ENCODE peak calls at places on chromosomes 1 and 21, in ten cellular contexts. One of them, this sample, is unnamed. For H3K4me1 and H3K27me3, the result is how much of the 10 kb centered on the place peaks cover.

GRCh38 chr1:167416506-167416905 is 101.8 kb downstream of the CD247 start:
- DNase-seq in right atrium auricular region: no peak
- DNase-seq in PC-9: peak
- DNase-seq in pancreas: no peak
- DNase-seq in fibroblast of lung: no peak
- DNase-seq in heart right ventricle: no peak
- DNase-seq in cardiac muscle cell: no peak
- DNase-seq in hepatocyte: no peak
- DNase-seq in keratinocyte: no peak
- DNase-seq in endothelial cell of umbilical vein: no peak
- DNase-seq in this sample: no peak

GRCh38 chr1:153951183-153951582 is 4.7 kb upstream of the DENND4B start:
- DNase-seq in right atrium auricular region: no peak
- DNase-seq in PC-9: no peak
- DNase-seq in pancreas: peak
- DNase-seq in fibroblast of lung: no peak
- DNase-seq in heart right ventricle: peak
- DNase-seq in cardiac muscle cell: no peak
- DNase-seq in hepatocyte: no peak
- DNase-seq in keratinocyte: no peak
- DNase-seq in endothelial cell of umbilical vein: no peak
- DNase-seq in this sample: no peak

GRCh38 chr21:39153373-39153772 is 29.9 kb downstream of the PSMG1 start:
- DNase-seq in right atrium auricular region: no peak
- DNase-seq in PC-9: no peak
- DNase-seq in pancreas: no peak
- DNase-seq in fibroblast of lung: no peak
- DNase-seq in heart right ventricle: no peak
- DNase-seq in cardiac muscle cell: peak
- DNase-seq in hepatocyte: no peak
- DNase-seq in keratinocyte: no peak
- DNase-seq in endothelial cell of umbilical vein: no peak
- DNase-seq in this sample: no peak

GRCh38 chr21:45004481-45005263 is 64.8 kb downstream of the SLX9 start:
- DNase-seq in right atrium auricular region: no peak
- DNase-seq in PC-9: no peak
- DNase-seq in pancreas: no peak
- DNase-seq in fibroblast of lung: no peak
- DNase-seq in heart right ventricle: peak
- DNase-seq in cardiac muscle cell: no peak
- DNase-seq in hepatocyte: peak
- DNase-seq in keratinocyte: peak
- DNase-seq in endothelial cell of umbilical vein: peak
- DNase-seq in this sample: peak

GRCh38 chr1:18463984-18464664 is 16.6 kb upstream of the KLHDC7A start:
- DNase-seq in right atrium auricular region: no peak
- DNase-seq in PC-9: no peak
- DNase-seq in pancreas: peak
- DNase-seq in fibroblast of lung: no peak
- DNase-seq in heart right ventricle: no peak
- DNase-seq in cardiac muscle cell: no peak
- DNase-seq in hepatocyte: peak
- DNase-seq in keratinocyte: no peak
- DNase-seq in endothelial cell of umbilical vein: no peak
- DNase-seq in this sample: no peak

GRCh38 chr1:52436817-52437216 is 32.4 kb downstream of the PRPF38A start:
- DNase-seq in right atrium auricular region: no peak
- DNase-seq in PC-9: no peak
- DNase-seq in pancreas: no peak
- DNase-seq in fibroblast of lung: no peak
- DNase-seq in heart right ventricle: no peak
- DNase-seq in cardiac muscle cell: no peak
- DNase-seq in hepatocyte: no peak
- DNase-seq in keratinocyte: no peak
- DNase-seq in endothelial cell of umbilical vein: no peak
- DNase-seq in this sample: no peak

GRCh38 chr1:221392453-221392852 is 349.4 kb downstream of the DUSP10 start:
- DNase-seq in right atrium auricular region: peak
- DNase-seq in PC-9: peak
- DNase-seq in pancreas: no peak
- DNase-seq in fibroblast of lung: peak
- DNase-seq in heart right ventricle: no peak
- DNase-seq in cardiac muscle cell: no peak
- DNase-seq in hepatocyte: no peak
- DNase-seq in keratinocyte: no peak
- DNase-seq in endothelial cell of umbilical vein: peak
- DNase-seq in this sample: peak

GRCh38 chr1:88774151-88774556 is 90.1 kb downstream of the PKN2 start:
- DNase-seq in right atrium auricular region: no peak
- DNase-seq in PC-9: peak
- DNase-seq in pancreas: no peak
- DNase-seq in fibroblast of lung: no peak
- DNase-seq in heart right ventricle: no peak
- DNase-seq in cardiac muscle cell: no peak
- DNase-seq in hepatocyte: peak
- DNase-seq in keratinocyte: peak
- DNase-seq in endothelial cell of umbilical vein: no peak
- DNase-seq in this sample: no peak

GRCh38 chr1:155379180-155379876 is 58.6 kb downstream of the RUSC1 start:
- DNase-seq in right atrium auricular region: no peak
- DNase-seq in PC-9: no peak
- DNase-seq in pancreas: no peak
- DNase-seq in fibroblast of lung: peak
- DNase-seq in heart right ventricle: no peak
- DNase-seq in cardiac muscle cell: peak
- DNase-seq in hepatocyte: no peak
- DNase-seq in keratinocyte: no peak
- DNase-seq in endothelial cell of umbilical vein: peak
- DNase-seq in this sample: no peak

GRCh38 chr1:12549460-12550349 is 68.3 kb downstream of the DHRS3 start:
- DNase-seq in right atrium auricular region: peak
- DNase-seq in PC-9: peak
- DNase-seq in pancreas: no peak
- DNase-seq in fibroblast of lung: peak
- DNase-seq in heart right ventricle: peak
- DNase-seq in cardiac muscle cell: no peak
- DNase-seq in hepatocyte: peak
- DNase-seq in keratinocyte: peak
- DNase-seq in endothelial cell of umbilical vein: peak
- DNase-seq in this sample: peak

GRCh38 chr1:170049191-170049800 is 25.2 kb downstream of the KIFAP3 start:
- DNase-seq in right atrium auricular region: no peak
- DNase-seq in PC-9: no peak
- DNase-seq in pancreas: peak
- DNase-seq in fibroblast of lung: no peak
- DNase-seq in heart right ventricle: peak
- DNase-seq in cardiac muscle cell: peak
- DNase-seq in hepatocyte: peak
- DNase-seq in keratinocyte: no peak
- DNase-seq in endothelial cell of umbilical vein: no peak
- DNase-seq in this sample: no peak

GRCh38 chr1:59143824-59144223 is 153.1 kb upstream of the FGGY start:
- DNase-seq in right atrium auricular region: no peak
- DNase-seq in PC-9: peak
- DNase-seq in pancreas: no peak
- DNase-seq in fibroblast of lung: no peak
- DNase-seq in heart right ventricle: no peak
- DNase-seq in cardiac muscle cell: peak
- DNase-seq in hepatocyte: no peak
- DNase-seq in keratinocyte: no peak
- DNase-seq in endothelial cell of umbilical vein: peak
- DNase-seq in this sample: no peak

DNA sequence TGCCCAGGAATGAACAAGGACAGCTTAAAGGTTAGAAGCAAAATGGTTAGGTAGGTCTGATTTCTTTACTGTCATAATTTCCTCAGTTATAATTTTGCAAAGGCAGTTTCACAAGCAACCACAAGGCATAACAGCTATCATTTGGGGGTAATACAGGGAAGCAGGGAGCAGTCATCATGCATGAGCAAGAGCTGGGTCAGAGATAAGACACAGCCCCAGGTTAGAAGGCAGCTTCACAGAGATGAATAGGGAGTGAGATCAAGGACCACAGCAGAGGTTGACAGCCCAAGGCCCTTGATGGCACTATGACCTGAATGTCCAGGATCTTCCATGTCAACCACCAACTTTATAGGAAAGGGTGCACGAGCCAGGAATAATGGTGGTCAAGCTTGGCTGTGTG is 9.0 kb upstream of the CSRP1 start:
- DNase-seq in right atrium auricular region: no peak
- DNase-seq in PC-9: peak
- DNase-seq in pancreas: no peak
- DNase-seq in fibroblast of lung: no peak
- DNase-seq in heart right ventricle: no peak
- DNase-seq in cardiac muscle cell: no peak
- DNase-seq in hepatocyte: no peak
- DNase-seq in keratinocyte: peak
- DNase-seq in endothelial cell of umbilical vein: no peak
- DNase-seq in this sample: no peak
- H3K4me1 ChIP-seq in right atrium auricular region: under half
- H3K4me1 ChIP-seq in PC-9: half or more
- H3K4me1 ChIP-seq in pancreas: under half
- H3K4me1 ChIP-seq in fibroblast of lung: under half
- H3K4me1 ChIP-seq in heart right ventricle: under half
- H3K4me1 ChIP-seq in cardiac muscle cell: under half
- H3K4me1 ChIP-seq in hepatocyte: under half
- H3K4me1 ChIP-seq in keratinocyte: under half
- H3K4me1 ChIP-seq in endothelial cell of umbilical vein: under half
- H3K4me1 ChIP-seq in this sample: under half

DNA sequence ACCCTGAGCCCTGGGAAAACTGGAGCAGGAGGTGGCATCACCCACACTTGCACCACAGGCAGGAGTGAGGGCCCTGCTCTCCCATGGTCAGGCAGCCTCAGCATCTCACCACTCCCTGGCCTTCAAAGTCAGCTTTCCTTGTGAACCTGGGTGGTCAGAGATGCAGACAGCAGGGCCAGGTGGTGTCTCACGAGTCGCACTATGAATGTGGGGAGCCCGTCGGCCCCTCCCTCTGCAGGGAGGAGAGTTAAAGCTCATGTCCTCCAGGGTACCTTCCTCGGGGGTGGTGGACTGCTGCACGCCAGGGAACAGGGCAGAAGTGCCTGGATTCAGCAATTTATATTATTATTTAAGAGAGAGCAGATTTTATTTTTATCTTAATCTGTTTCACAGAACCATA is 24.1 kb downstream of the ABCG1 start:
- DNase-seq in right atrium auricular region: no peak
- DNase-seq in PC-9: no peak
- DNase-seq in pancreas: peak
- DNase-seq in fibroblast of lung: no peak
- DNase-seq in heart right ventricle: no peak
- DNase-seq in cardiac muscle cell: no peak
- DNase-seq in hepatocyte: no peak
- DNase-seq in keratinocyte: no peak
- DNase-seq in endothelial cell of umbilical vein: no peak
- DNase-seq in this sample: peak
- H3K27me3 ChIP-seq in right atrium auricular region: under half
- H3K27me3 ChIP-seq in PC-9: under half
- H3K27me3 ChIP-seq in pancreas: under half
- H3K27me3 ChIP-seq in fibroblast of lung: under half
- H3K27me3 ChIP-seq in heart right ventricle: under half
- H3K27me3 ChIP-seq in cardiac muscle cell: under half
- H3K27me3 ChIP-seq in hepatocyte: under half
- H3K27me3 ChIP-seq in keratinocyte: under half
- H3K27me3 ChIP-seq in endothelial cell of umbilical vein: under half
- H3K27me3 ChIP-seq in this sample: under half

DNA sequence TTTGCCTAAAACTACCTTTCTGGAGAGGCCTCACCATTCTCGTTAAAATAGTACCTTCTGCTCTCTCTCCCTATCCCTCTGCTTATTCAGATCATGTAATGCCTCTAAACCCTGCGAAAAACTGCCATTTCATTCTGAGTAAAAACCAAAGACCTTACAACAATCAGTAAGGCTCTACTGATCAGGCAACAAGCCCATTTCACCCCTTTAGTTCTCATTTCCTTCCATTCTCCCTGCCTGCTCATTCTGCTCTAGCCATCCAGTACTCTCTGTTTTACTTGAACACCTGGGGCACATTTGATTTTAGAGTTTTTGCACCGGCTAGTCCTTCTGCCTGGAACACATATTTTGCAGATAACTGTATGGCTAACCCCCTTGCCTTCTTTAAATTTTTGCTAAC is 187.8 kb downstream of the COQ8A start:
- DNase-seq in right atrium auricular region: no peak
- DNase-seq in PC-9: no peak
- DNase-seq in pancreas: no peak
- DNase-seq in fibroblast of lung: no peak
- DNase-seq in heart right ventricle: no peak
- DNase-seq in cardiac muscle cell: no peak
- DNase-seq in hepatocyte: no peak
- DNase-seq in keratinocyte: no peak
- DNase-seq in endothelial cell of umbilical vein: no peak
- DNase-seq in this sample: no peak
- H3K27ac ChIP-seq in right atrium auricular region: no peak
- H3K27ac ChIP-seq in PC-9: no peak
- H3K27ac ChIP-seq in pancreas: no peak
- H3K27ac ChIP-seq in fibroblast of lung: no peak
- H3K27ac ChIP-seq in heart right ventricle: no peak
- H3K27ac ChIP-seq in cardiac muscle cell: no peak
- H3K27ac ChIP-seq in hepatocyte: no peak
- H3K27ac ChIP-seq in keratinocyte: no peak
- H3K27ac ChIP-seq in endothelial cell of umbilical vein: no peak
- H3K27ac ChIP-seq in this sample: no peak

DNA sequence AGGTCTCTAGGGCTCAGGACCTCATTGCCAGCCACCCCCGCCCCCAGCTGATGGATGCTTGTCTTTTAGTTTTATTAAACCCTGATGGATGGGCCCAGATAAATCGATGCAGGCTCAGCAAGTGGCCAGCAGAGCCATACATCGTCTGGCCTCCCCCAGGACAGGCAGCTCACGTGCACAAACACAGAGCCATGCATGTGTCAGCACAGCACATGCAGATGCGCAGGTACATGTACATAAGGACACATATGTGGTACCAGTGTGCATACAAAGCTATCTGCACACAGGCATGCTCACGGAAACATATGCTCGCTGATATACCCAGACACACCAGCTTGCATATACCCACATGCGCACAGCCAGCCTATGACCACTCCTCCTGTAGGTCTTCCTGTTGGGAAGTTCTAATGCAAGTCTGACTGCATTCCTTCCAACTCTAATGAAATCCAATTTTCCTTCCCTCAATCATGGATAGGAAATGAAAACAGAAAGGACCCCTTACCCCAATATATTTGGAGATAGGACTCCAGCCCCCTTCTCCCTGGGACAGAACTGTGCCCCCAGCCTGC is 897 bp downstream of the COL16A1 start:
- DNase-seq in right atrium auricular region: no peak
- DNase-seq in PC-9: no peak
- DNase-seq in pancreas: no peak
- DNase-seq in fibroblast of lung: no peak
- DNase-seq in heart right ventricle: no peak
- DNase-seq in cardiac muscle cell: no peak
- DNase-seq in hepatocyte: no peak
- DNase-seq in keratinocyte: peak
- DNase-seq in endothelial cell of umbilical vein: no peak
- DNase-seq in this sample: no peak
- H3K4me1 ChIP-seq in right atrium auricular region: half or more
- H3K4me1 ChIP-seq in PC-9: half or more
- H3K4me1 ChIP-seq in pancreas: under half
- H3K4me1 ChIP-seq in fibroblast of lung: under half
- H3K4me1 ChIP-seq in heart right ventricle: half or more
- H3K4me1 ChIP-seq in cardiac muscle cell: under half
- H3K4me1 ChIP-seq in hepatocyte: under half
- H3K4me1 ChIP-seq in keratinocyte: half or more
- H3K4me1 ChIP-seq in endothelial cell of umbilical vein: under half
- H3K4me1 ChIP-seq in this sample: under half

This sample was measured in psoas muscle.